ENCODE peak calls at places on chromosomes 2 and 18, in seven cellular contexts. One of them, this sample, is unnamed.
A peak's percentile ranks its signal among the peaks of the same experiment; 100 is the strongest.

GRCh38 chr18:47683774-47684173 is 246.7 kb downstream of the SMAD2 start:
- DNase-seq in bronchial epithelial cell: peak; percentile 21
- DNase-seq in stimulated activated naive B cell treated with anti-CD40 and anti-IgM and Interleukin-4, amounts not matched to agents 10 μg/mL and 1 μg/mL and 100 μg/mL, for 72 hours: no peak
- DNase-seq in stimulated activated CD4-positive, alpha-beta T cell treated with anti-CD3 and anti-CD28 coated beads, Interleukin-4, amount 100 ng/mL, for 1 hour: no peak
- DNase-seq in stimulated activated CD8-positive, alpha-beta memory T cell treated with anti-CD3 and anti-CD28 coated beads, Interleukin-12 subunit alpha, Interleukin-12 subunit beta, amount 100 ng/mL, for 1 hour: no peak
- DNase-seq in Daoy: peak; percentile 32
- DNase-seq in HTR-8/SVneo: no peak
- DNase-seq in this sample: no peak

GRCh38 chr18:52077251-52077983 is 262.6 kb upstream of the DCC start:
- DNase-seq in bronchial epithelial cell: peak; percentile 23
- DNase-seq in stimulated activated naive B cell treated with anti-CD40 and anti-IgM and Interleukin-4, amounts not matched to agents 10 μg/mL and 1 μg/mL and 100 μg/mL, for 72 hours: no peak
- DNase-seq in stimulated activated CD4-positive, alpha-beta T cell treated with anti-CD3 and anti-CD28 coated beads, Interleukin-4, amount 100 ng/mL, for 1 hour: no peak
- DNase-seq in stimulated activated CD8-positive, alpha-beta memory T cell treated with anti-CD3 and anti-CD28 coated beads, Interleukin-12 subunit alpha, Interleukin-12 subunit beta, amount 100 ng/mL, for 1 hour: no peak
- DNase-seq in Daoy: no peak
- DNase-seq in HTR-8/SVneo: no peak
- DNase-seq in this sample: no peak

GRCh38 chr2:239735131-239735828 is 289.9 kb downstream of the NDUFA10 start:
- DNase-seq in bronchial epithelial cell: no peak
- DNase-seq in stimulated activated naive B cell treated with anti-CD40 and anti-IgM and Interleukin-4, amounts not matched to agents 10 μg/mL and 1 μg/mL and 100 μg/mL, for 72 hours: no peak
- DNase-seq in stimulated activated CD4-positive, alpha-beta T cell treated with anti-CD3 and anti-CD28 coated beads, Interleukin-4, amount 100 ng/mL, for 1 hour: no peak
- DNase-seq in stimulated activated CD8-positive, alpha-beta memory T cell treated with anti-CD3 and anti-CD28 coated beads, Interleukin-12 subunit alpha, Interleukin-12 subunit beta, amount 100 ng/mL, for 1 hour: no peak
- DNase-seq in Daoy: no peak
- DNase-seq in HTR-8/SVneo: no peak
- DNase-seq in this sample: no peak

GRCh38 chr18:39786477-39786876 is 2168.6 kb upstream of the PIK3C3 start:
- DNase-seq in bronchial epithelial cell: peak; percentile 46
- DNase-seq in stimulated activated naive B cell treated with anti-CD40 and anti-IgM and Interleukin-4, amounts not matched to agents 10 μg/mL and 1 μg/mL and 100 μg/mL, for 72 hours: no peak
- DNase-seq in stimulated activated CD4-positive, alpha-beta T cell treated with anti-CD3 and anti-CD28 coated beads, Interleukin-4, amount 100 ng/mL, for 1 hour: no peak
- DNase-seq in stimulated activated CD8-positive, alpha-beta memory T cell treated with anti-CD3 and anti-CD28 coated beads, Interleukin-12 subunit alpha, Interleukin-12 subunit beta, amount 100 ng/mL, for 1 hour: no peak
- DNase-seq in Daoy: no peak
- DNase-seq in HTR-8/SVneo: no peak
- DNase-seq in this sample: no peak

GRCh38 chr18:69617408-69617807 is 216.7 kb downstream of the DOK6 start:
- DNase-seq in bronchial epithelial cell: no peak
- DNase-seq in stimulated activated naive B cell treated with anti-CD40 and anti-IgM and Interleukin-4, amounts not matched to agents 10 μg/mL and 1 μg/mL and 100 μg/mL, for 72 hours: no peak
- DNase-seq in stimulated activated CD4-positive, alpha-beta T cell treated with anti-CD3 and anti-CD28 coated beads, Interleukin-4, amount 100 ng/mL, for 1 hour: no peak
- DNase-seq in stimulated activated CD8-positive, alpha-beta memory T cell treated with anti-CD3 and anti-CD28 coated beads, Interleukin-12 subunit alpha, Interleukin-12 subunit beta, amount 100 ng/mL, for 1 hour: no peak
- DNase-seq in Daoy: no peak
- DNase-seq in HTR-8/SVneo: no peak
- DNase-seq in this sample: no peak

GRCh38 chr2:196275646-196276352 is 104.4 kb upstream of the STK17B start:
- DNase-seq in bronchial epithelial cell: no peak
- DNase-seq in stimulated activated naive B cell treated with anti-CD40 and anti-IgM and Interleukin-4, amounts not matched to agents 10 μg/mL and 1 μg/mL and 100 μg/mL, for 72 hours: no peak
- DNase-seq in stimulated activated CD4-positive, alpha-beta T cell treated with anti-CD3 and anti-CD28 coated beads, Interleukin-4, amount 100 ng/mL, for 1 hour: no peak
- DNase-seq in stimulated activated CD8-positive, alpha-beta memory T cell treated with anti-CD3 and anti-CD28 coated beads, Interleukin-12 subunit alpha, Interleukin-12 subunit beta, amount 100 ng/mL, for 1 hour: no peak
- DNase-seq in Daoy: no peak
- DNase-seq in HTR-8/SVneo: no peak
- DNase-seq in this sample: no peak

GRCh38 chr2:150485871-150486538 is 1.5 kb downstream of the RND3 start:
- DNase-seq in bronchial epithelial cell: peak; percentile 56
- DNase-seq in stimulated activated naive B cell treated with anti-CD40 and anti-IgM and Interleukin-4, amounts not matched to agents 10 μg/mL and 1 μg/mL and 100 μg/mL, for 72 hours: no peak
- DNase-seq in stimulated activated CD4-positive, alpha-beta T cell treated with anti-CD3 and anti-CD28 coated beads, Interleukin-4, amount 100 ng/mL, for 1 hour: no peak
- DNase-seq in stimulated activated CD8-positive, alpha-beta memory T cell treated with anti-CD3 and anti-CD28 coated beads, Interleukin-12 subunit alpha, Interleukin-12 subunit beta, amount 100 ng/mL, for 1 hour: no peak
- DNase-seq in Daoy: peak; percentile 87
- DNase-seq in HTR-8/SVneo: no peak
- DNase-seq in this sample: peak; percentile 79

GRCh38 chr2:231781798-231782726 is 980 bp upstream of the PDE6D start:
- DNase-seq in bronchial epithelial cell: peak; percentile 90
- DNase-seq in stimulated activated naive B cell treated with anti-CD40 and anti-IgM and Interleukin-4, amounts not matched to agents 10 μg/mL and 1 μg/mL and 100 μg/mL, for 72 hours: no peak
- DNase-seq in stimulated activated CD4-positive, alpha-beta T cell treated with anti-CD3 and anti-CD28 coated beads, Interleukin-4, amount 100 ng/mL, for 1 hour: no peak
- DNase-seq in stimulated activated CD8-positive, alpha-beta memory T cell treated with anti-CD3 and anti-CD28 coated beads, Interleukin-12 subunit alpha, Interleukin-12 subunit beta, amount 100 ng/mL, for 1 hour: no peak
- DNase-seq in Daoy: peak; percentile 23
- DNase-seq in HTR-8/SVneo: no peak
- DNase-seq in this sample: no peak

GRCh38 chr2:201558232-201558631 is 85.1 kb downstream of the TMEM237 start:
- DNase-seq in bronchial epithelial cell: no peak
- DNase-seq in stimulated activated naive B cell treated with anti-CD40 and anti-IgM and Interleukin-4, amounts not matched to agents 10 μg/mL and 1 μg/mL and 100 μg/mL, for 72 hours: no peak
- DNase-seq in stimulated activated CD4-positive, alpha-beta T cell treated with anti-CD3 and anti-CD28 coated beads, Interleukin-4, amount 100 ng/mL, for 1 hour: no peak
- DNase-seq in stimulated activated CD8-positive, alpha-beta memory T cell treated with anti-CD3 and anti-CD28 coated beads, Interleukin-12 subunit alpha, Interleukin-12 subunit beta, amount 100 ng/mL, for 1 hour: no peak
- DNase-seq in Daoy: no peak
- DNase-seq in HTR-8/SVneo: no peak
- DNase-seq in this sample: no peak

GRCh38 chr2:21331625-21332370 is 208.0 kb downstream of the TDRD15 start:
- DNase-seq in bronchial epithelial cell: no peak
- DNase-seq in stimulated activated naive B cell treated with anti-CD40 and anti-IgM and Interleukin-4, amounts not matched to agents 10 μg/mL and 1 μg/mL and 100 μg/mL, for 72 hours: no peak
- DNase-seq in stimulated activated CD4-positive, alpha-beta T cell treated with anti-CD3 and anti-CD28 coated beads, Interleukin-4, amount 100 ng/mL, for 1 hour: no peak
- DNase-seq in stimulated activated CD8-positive, alpha-beta memory T cell treated with anti-CD3 and anti-CD28 coated beads, Interleukin-12 subunit alpha, Interleukin-12 subunit beta, amount 100 ng/mL, for 1 hour: no peak
- DNase-seq in Daoy: no peak
- DNase-seq in HTR-8/SVneo: no peak
- DNase-seq in this sample: no peak

GRCh38 chr2:196653843-196654242 is 14.3 kb downstream of the CCDC150 start:
- DNase-seq in bronchial epithelial cell: no peak
- DNase-seq in stimulated activated naive B cell treated with anti-CD40 and anti-IgM and Interleukin-4, amounts not matched to agents 10 μg/mL and 1 μg/mL and 100 μg/mL, for 72 hours: no peak
- DNase-seq in stimulated activated CD4-positive, alpha-beta T cell treated with anti-CD3 and anti-CD28 coated beads, Interleukin-4, amount 100 ng/mL, for 1 hour: no peak
- DNase-seq in stimulated activated CD8-positive, alpha-beta memory T cell treated with anti-CD3 and anti-CD28 coated beads, Interleukin-12 subunit alpha, Interleukin-12 subunit beta, amount 100 ng/mL, for 1 hour: no peak
- DNase-seq in Daoy: no peak
- DNase-seq in HTR-8/SVneo: no peak
- DNase-seq in this sample: no peak

GRCh38 chr18:73774836-73775509 is 372.7 kb downstream of the FBXO15 start:
- DNase-seq in bronchial epithelial cell: peak; percentile 20
- DNase-seq in stimulated activated naive B cell treated with anti-CD40 and anti-IgM and Interleukin-4, amounts not matched to agents 10 μg/mL and 1 μg/mL and 100 μg/mL, for 72 hours: no peak
- DNase-seq in stimulated activated CD4-positive, alpha-beta T cell treated with anti-CD3 and anti-CD28 coated beads, Interleukin-4, amount 100 ng/mL, for 1 hour: no peak
- DNase-seq in stimulated activated CD8-positive, alpha-beta memory T cell treated with anti-CD3 and anti-CD28 coated beads, Interleukin-12 subunit alpha, Interleukin-12 subunit beta, amount 100 ng/mL, for 1 hour: no peak
- DNase-seq in Daoy: peak; percentile 71
- DNase-seq in HTR-8/SVneo: no peak
- DNase-seq in this sample: peak; percentile 6

GRCh38 chr2:106156305-106157288 is 37.5 kb downstream of the UXS1 start:
- DNase-seq in bronchial epithelial cell: peak; percentile 84
- DNase-seq in stimulated activated naive B cell treated with anti-CD40 and anti-IgM and Interleukin-4, amounts not matched to agents 10 μg/mL and 1 μg/mL and 100 μg/mL, for 72 hours: no peak
- DNase-seq in stimulated activated CD4-positive, alpha-beta T cell treated with anti-CD3 and anti-CD28 coated beads, Interleukin-4, amount 100 ng/mL, for 1 hour: no peak
- DNase-seq in stimulated activated CD8-positive, alpha-beta memory T cell treated with anti-CD3 and anti-CD28 coated beads, Interleukin-12 subunit alpha, Interleukin-12 subunit beta, amount 100 ng/mL, for 1 hour: no peak
- DNase-seq in Daoy: peak; percentile 39
- DNase-seq in HTR-8/SVneo: no peak
- DNase-seq in this sample: no peak

GRCh38 chr2:2698182-2699116 is 367.4 kb upstream of the MYT1L start:
- DNase-seq in bronchial epithelial cell: peak; percentile 4
- DNase-seq in stimulated activated naive B cell treated with anti-CD40 and anti-IgM and Interleukin-4, amounts not matched to agents 10 μg/mL and 1 μg/mL and 100 μg/mL, for 72 hours: no peak
- DNase-seq in stimulated activated CD4-positive, alpha-beta T cell treated with anti-CD3 and anti-CD28 coated beads, Interleukin-4, amount 100 ng/mL, for 1 hour: no peak
- DNase-seq in stimulated activated CD8-positive, alpha-beta memory T cell treated with anti-CD3 and anti-CD28 coated beads, Interleukin-12 subunit alpha, Interleukin-12 subunit beta, amount 100 ng/mL, for 1 hour: no peak
- DNase-seq in Daoy: peak; percentile 44
- DNase-seq in HTR-8/SVneo: no peak
- DNase-seq in this sample: no peak

GRCh38 chr2:70977605-70978205 is 725 bp upstream of the ANKRD53 start:
- DNase-seq in bronchial epithelial cell: peak; percentile 88
- DNase-seq in stimulated activated naive B cell treated with anti-CD40 and anti-IgM and Interleukin-4, amounts not matched to agents 10 μg/mL and 1 μg/mL and 100 μg/mL, for 72 hours: peak; percentile 29
- DNase-seq in stimulated activated CD4-positive, alpha-beta T cell treated with anti-CD3 and anti-CD28 coated beads, Interleukin-4, amount 100 ng/mL, for 1 hour: no peak
- DNase-seq in stimulated activated CD8-positive, alpha-beta memory T cell treated with anti-CD3 and anti-CD28 coated beads, Interleukin-12 subunit alpha, Interleukin-12 subunit beta, amount 100 ng/mL, for 1 hour: no peak
- DNase-seq in Daoy: peak; percentile 67
- DNase-seq in HTR-8/SVneo: no peak
- DNase-seq in this sample: no peak

GRCh38 chr2:226652388-226652787 is 147.2 kb downstream of the IRS1 start:
- DNase-seq in bronchial epithelial cell: peak; percentile 94
- DNase-seq in stimulated activated naive B cell treated with anti-CD40 and anti-IgM and Interleukin-4, amounts not matched to agents 10 μg/mL and 1 μg/mL and 100 μg/mL, for 72 hours: no peak
- DNase-seq in stimulated activated CD4-positive, alpha-beta T cell treated with anti-CD3 and anti-CD28 coated beads, Interleukin-4, amount 100 ng/mL, for 1 hour: no peak
- DNase-seq in stimulated activated CD8-positive, alpha-beta memory T cell treated with anti-CD3 and anti-CD28 coated beads, Interleukin-12 subunit alpha, Interleukin-12 subunit beta, amount 100 ng/mL, for 1 hour: no peak
- DNase-seq in Daoy: peak; percentile 82
- DNase-seq in HTR-8/SVneo: peak; percentile 59
- DNase-seq in this sample: peak; percentile 99

GRCh38 chr2:232878855-232879617 is 9.0 kb downstream of the SNORC start:
- DNase-seq in bronchial epithelial cell: no peak
- DNase-seq in stimulated activated naive B cell treated with anti-CD40 and anti-IgM and Interleukin-4, amounts not matched to agents 10 μg/mL and 1 μg/mL and 100 μg/mL, for 72 hours: no peak
- DNase-seq in stimulated activated CD4-positive, alpha-beta T cell treated with anti-CD3 and anti-CD28 coated beads, Interleukin-4, amount 100 ng/mL, for 1 hour: no peak
- DNase-seq in stimulated activated CD8-positive, alpha-beta memory T cell treated with anti-CD3 and anti-CD28 coated beads, Interleukin-12 subunit alpha, Interleukin-12 subunit beta, amount 100 ng/mL, for 1 hour: no peak
- DNase-seq in Daoy: no peak
- DNase-seq in HTR-8/SVneo: no peak
- DNase-seq in this sample: no peak

GRCh38 chr2:228819701-228820100 is 451.4 kb downstream of the PID1 start:
- DNase-seq in bronchial epithelial cell: no peak
- DNase-seq in stimulated activated naive B cell treated with anti-CD40 and anti-IgM and Interleukin-4, amounts not matched to agents 10 μg/mL and 1 μg/mL and 100 μg/mL, for 72 hours: no peak
- DNase-seq in stimulated activated CD4-positive, alpha-beta T cell treated with anti-CD3 and anti-CD28 coated beads, Interleukin-4, amount 100 ng/mL, for 1 hour: no peak
- DNase-seq in stimulated activated CD8-positive, alpha-beta memory T cell treated with anti-CD3 and anti-CD28 coated beads, Interleukin-12 subunit alpha, Interleukin-12 subunit beta, amount 100 ng/mL, for 1 hour: no peak
- DNase-seq in Daoy: peak; percentile 4
- DNase-seq in HTR-8/SVneo: no peak
- DNase-seq in this sample: no peak

GRCh38 chr2:77807531-77808215 is 285.5 kb upstream of the LRRTM4 start:
- DNase-seq in bronchial epithelial cell: peak; percentile 1
- DNase-seq in stimulated activated naive B cell treated with anti-CD40 and anti-IgM and Interleukin-4, amounts not matched to agents 10 μg/mL and 1 μg/mL and 100 μg/mL, for 72 hours: no peak
- DNase-seq in stimulated activated CD4-positive, alpha-beta T cell treated with anti-CD3 and anti-CD28 coated beads, Interleukin-4, amount 100 ng/mL, for 1 hour: no peak
- DNase-seq in stimulated activated CD8-positive, alpha-beta memory T cell treated with anti-CD3 and anti-CD28 coated beads, Interleukin-12 subunit alpha, Interleukin-12 subunit beta, amount 100 ng/mL, for 1 hour: no peak
- DNase-seq in Daoy: peak; percentile 62
- DNase-seq in HTR-8/SVneo: no peak
- DNase-seq in this sample: no peak

GRCh38 chr2:28002181-28002580 is 111.7 kb downstream of the BABAM2 start:
- DNase-seq in bronchial epithelial cell: no peak
- DNase-seq in stimulated activated naive B cell treated with anti-CD40 and anti-IgM and Interleukin-4, amounts not matched to agents 10 μg/mL and 1 μg/mL and 100 μg/mL, for 72 hours: no peak
- DNase-seq in stimulated activated CD4-positive, alpha-beta T cell treated with anti-CD3 and anti-CD28 coated beads, Interleukin-4, amount 100 ng/mL, for 1 hour: no peak
- DNase-seq in stimulated activated CD8-positive, alpha-beta memory T cell treated with anti-CD3 and anti-CD28 coated beads, Interleukin-12 subunit alpha, Interleukin-12 subunit beta, amount 100 ng/mL, for 1 hour: no peak
- DNase-seq in Daoy: no peak
- DNase-seq in HTR-8/SVneo: no peak
- DNase-seq in this sample: no peak

GRCh38 chr2:60565472-60565871 is 12.0 kb upstream of the BCL11A start:
- DNase-seq in bronchial epithelial cell: peak; percentile 58
- DNase-seq in stimulated activated naive B cell treated with anti-CD40 and anti-IgM and Interleukin-4, amounts not matched to agents 10 μg/mL and 1 μg/mL and 100 μg/mL, for 72 hours: no peak
- DNase-seq in stimulated activated CD4-positive, alpha-beta T cell treated with anti-CD3 and anti-CD28 coated beads, Interleukin-4, amount 100 ng/mL, for 1 hour: no peak
- DNase-seq in stimulated activated CD8-positive, alpha-beta memory T cell treated with anti-CD3 and anti-CD28 coated beads, Interleukin-12 subunit alpha, Interleukin-12 subunit beta, amount 100 ng/mL, for 1 hour: no peak
- DNase-seq in Daoy: peak; percentile 28
- DNase-seq in HTR-8/SVneo: no peak
- DNase-seq in this sample: no peak

GRCh38 chr18:46283895-46284295 is 179.7 kb downstream of the HAUS1 start:
- DNase-seq in bronchial epithelial cell: no peak
- DNase-seq in stimulated activated naive B cell treated with anti-CD40 and anti-IgM and Interleukin-4, amounts not matched to agents 10 μg/mL and 1 μg/mL and 100 μg/mL, for 72 hours: no peak
- DNase-seq in stimulated activated CD4-positive, alpha-beta T cell treated with anti-CD3 and anti-CD28 coated beads, Interleukin-4, amount 100 ng/mL, for 1 hour: no peak
- DNase-seq in stimulated activated CD8-positive, alpha-beta memory T cell treated with anti-CD3 and anti-CD28 coated beads, Interleukin-12 subunit alpha, Interleukin-12 subunit beta, amount 100 ng/mL, for 1 hour: no peak
- DNase-seq in Daoy: no peak
- DNase-seq in HTR-8/SVneo: no peak
- DNase-seq in this sample: no peak

GRCh38 chr18:75280427-75281280 is 70.1 kb downstream of the TSHZ1 start:
- DNase-seq in bronchial epithelial cell: no peak
- DNase-seq in stimulated activated naive B cell treated with anti-CD40 and anti-IgM and Interleukin-4, amounts not matched to agents 10 μg/mL and 1 μg/mL and 100 μg/mL, for 72 hours: no peak
- DNase-seq in stimulated activated CD4-positive, alpha-beta T cell treated with anti-CD3 and anti-CD28 coated beads, Interleukin-4, amount 100 ng/mL, for 1 hour: no peak
- DNase-seq in stimulated activated CD8-positive, alpha-beta memory T cell treated with anti-CD3 and anti-CD28 coated beads, Interleukin-12 subunit alpha, Interleukin-12 subunit beta, amount 100 ng/mL, for 1 hour: no peak
- DNase-seq in Daoy: no peak
- DNase-seq in HTR-8/SVneo: no peak
- DNase-seq in this sample: no peak